ENCODE peak calls at places on chromosomes 5 and 9, in seven cellular contexts. One of them, this sample, is unnamed.

GRCh38 chr5:147168578-147169327 is 66.1 kb upstream of the STK32A start:
- DNase-seq in upper lobe of left lung: no peak
- DNase-seq in heart left ventricle: no peak
- DNase-seq in GM23338: no peak
- DNase-seq in SJSA1: no peak
- DNase-seq in suprapubic skin: no peak
- DNase-seq in AG04450: no peak
- DNase-seq in this sample: no peak

GRCh38 chr5:82405618-82406199 is 127.6 kb upstream of the RPS23 start:
- DNase-seq in heart left ventricle: no peak
- DNase-seq in upper lobe of left lung: no peak
- DNase-seq in suprapubic skin: no peak
- DNase-seq in AG04450: peak; percentile 95
- DNase-seq in GM23338: no peak
- DNase-seq in SJSA1: peak; percentile 91
- DNase-seq in this sample: no peak

GRCh38 chr5:149935431-149935901 is 9.1 kb downstream of the PDE6A start:
- DNase-seq in heart left ventricle: no peak
- DNase-seq in upper lobe of left lung: no peak
- DNase-seq in SJSA1: no peak
- DNase-seq in suprapubic skin: no peak
- DNase-seq in GM23338: no peak
- DNase-seq in AG04450: no peak
- DNase-seq in this sample: no peak

GRCh38 chr5:150066901-150067396 is 19.4 kb downstream of the CSF1R start:
- DNase-seq in upper lobe of left lung: no peak
- DNase-seq in suprapubic skin: no peak
- DNase-seq in AG04450: no peak
- DNase-seq in GM23338: no peak
- DNase-seq in SJSA1: peak; percentile 41
- DNase-seq in heart left ventricle: no peak
- DNase-seq in this sample: peak; percentile 98

GRCh38 chr5:1176473-1177391 is 24.7 kb upstream of the SLC6A19 start:
- DNase-seq in suprapubic skin: no peak
- DNase-seq in AG04450: no peak
- DNase-seq in upper lobe of left lung: peak; percentile 81
- DNase-seq in GM23338: peak; percentile 81
- DNase-seq in SJSA1: no peak
- DNase-seq in heart left ventricle: peak; percentile 22
- DNase-seq in this sample: peak; percentile 92

GRCh38 chr9:88803551-88804288 is 187.5 kb upstream of the S1PR3 start:
- DNase-seq in heart left ventricle: no peak
- DNase-seq in GM23338: no peak
- DNase-seq in suprapubic skin: no peak
- DNase-seq in upper lobe of left lung: no peak
- DNase-seq in AG04450: no peak
- DNase-seq in SJSA1: no peak
- DNase-seq in this sample: no peak

GRCh38 chr5:149598966-149599365 is 17.7 kb downstream of the ARHGEF37 start:
- DNase-seq in AG04450: no peak
- DNase-seq in GM23338: peak; percentile 60
- DNase-seq in SJSA1: no peak
- DNase-seq in heart left ventricle: no peak
- DNase-seq in suprapubic skin: no peak
- DNase-seq in upper lobe of left lung: no peak
- DNase-seq in this sample: no peak

GRCh38 chr5:177982072-177982727 is 13.8 kb downstream of the PROP1 start:
- DNase-seq in GM23338: peak; percentile 81
- DNase-seq in AG04450: no peak
- DNase-seq in heart left ventricle: no peak
- DNase-seq in suprapubic skin: no peak
- DNase-seq in upper lobe of left lung: peak; percentile 82
- DNase-seq in SJSA1: no peak
- DNase-seq in this sample: no peak

GRCh38 chr5:143594913-143595818 is 191.7 kb upstream of the NR3C1 start:
- DNase-seq in upper lobe of left lung: no peak
- DNase-seq in heart left ventricle: no peak
- DNase-seq in SJSA1: peak; percentile 96
- DNase-seq in GM23338: no peak
- DNase-seq in AG04450: no peak
- DNase-seq in suprapubic skin: no peak
- DNase-seq in this sample: no peak

GRCh38 chr9:38424918-38425317 is 664 bp upstream of the IGFBPL1 start:
- DNase-seq in suprapubic skin: no peak
- DNase-seq in GM23338: no peak
- DNase-seq in SJSA1: no peak
- DNase-seq in heart left ventricle: no peak
- DNase-seq in AG04450: no peak
- DNase-seq in upper lobe of left lung: no peak
- DNase-seq in this sample: no peak
- H3K27ac ChIP-seq in suprapubic skin: no peak overlapping the region
- H3K27ac ChIP-seq in GM23338: no peak overlapping the region
- H3K27ac ChIP-seq in SJSA1: no peak overlapping the region
- H3K27ac ChIP-seq in heart left ventricle: no peak overlapping the region
- H3K27ac ChIP-seq in AG04450: no peak overlapping the region
- H3K27ac ChIP-seq in upper lobe of left lung: no peak overlapping the region
- H3K27ac ChIP-seq in this sample: no peak overlapping the region

GRCh38 chr5:86977808-86978207 is 289.9 kb upstream of the RASA1 start:
- DNase-seq in upper lobe of left lung: no peak
- DNase-seq in GM23338: no peak
- DNase-seq in heart left ventricle: no peak
- DNase-seq in AG04450: no peak
- DNase-seq in SJSA1: no peak
- DNase-seq in suprapubic skin: no peak
- DNase-seq in this sample: no peak

GRCh38 chr5:86981898-86982297 is 285.8 kb upstream of the RASA1 start:
- DNase-seq in GM23338: no peak
- DNase-seq in heart left ventricle: no peak
- DNase-seq in upper lobe of left lung: no peak
- DNase-seq in AG04450: no peak
- DNase-seq in suprapubic skin: no peak
- DNase-seq in SJSA1: no peak
- DNase-seq in this sample: no peak

GRCh38 chr5:86983208-86983607 is 284.5 kb upstream of the RASA1 start:
- DNase-seq in upper lobe of left lung: no peak
- DNase-seq in SJSA1: no peak
- DNase-seq in heart left ventricle: no peak
- DNase-seq in GM23338: no peak
- DNase-seq in suprapubic skin: no peak
- DNase-seq in AG04450: no peak
- DNase-seq in this sample: no peak

GRCh38 chr5:86977185-86977584 is 290.5 kb upstream of the RASA1 start:
- DNase-seq in suprapubic skin: no peak
- DNase-seq in upper lobe of left lung: no peak
- DNase-seq in GM23338: no peak
- DNase-seq in heart left ventricle: no peak
- DNase-seq in AG04450: no peak
- DNase-seq in SJSA1: no peak
- DNase-seq in this sample: no peak

DNA sequence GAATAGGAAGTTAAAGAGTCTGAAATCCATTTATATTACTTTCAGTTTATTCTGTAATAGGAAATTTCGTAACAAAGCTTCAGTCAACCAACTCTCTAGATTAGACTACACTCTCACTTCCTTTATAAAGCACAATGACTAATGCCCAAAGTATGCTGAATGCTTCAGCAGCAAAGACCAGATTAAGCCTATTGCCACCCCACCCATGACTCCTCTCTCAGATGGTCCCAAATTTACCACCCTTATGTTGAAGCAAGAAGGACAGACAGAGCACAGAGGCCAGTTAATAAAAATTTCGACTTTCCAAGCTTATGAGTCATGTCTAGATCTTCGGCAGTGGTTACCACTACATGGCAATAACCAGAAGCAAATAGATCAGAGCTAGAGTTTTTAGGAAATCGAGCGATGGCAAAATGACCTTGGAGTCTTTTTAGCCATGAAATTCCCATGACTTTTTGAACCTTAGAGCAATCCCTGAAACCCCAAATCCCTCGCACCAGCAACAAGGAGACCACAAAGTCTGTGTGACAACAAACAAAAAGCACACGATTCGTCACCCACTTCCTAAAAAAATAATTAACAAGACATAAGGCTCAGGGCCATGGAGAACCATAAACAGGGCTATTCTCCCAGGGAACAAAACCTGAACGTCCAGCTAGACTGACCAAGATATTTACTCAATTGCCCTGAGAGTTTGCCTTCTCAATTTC is 287.7 kb upstream of the RASA1 start:
- DNase-seq in upper lobe of left lung: no peak
- DNase-seq in GM23338: peak; percentile 6
- DNase-seq in suprapubic skin: no peak
- DNase-seq in AG04450: peak; percentile 10
- DNase-seq in heart left ventricle: no peak
- DNase-seq in SJSA1: peak; percentile 84
- DNase-seq in this sample: no peak
- H3K27ac ChIP-seq in upper lobe of left lung: peak overlapping the region; percentile 64
- H3K27ac ChIP-seq in GM23338: no peak overlapping the region
- H3K27ac ChIP-seq in suprapubic skin: peak overlapping the region; percentile 8
- H3K27ac ChIP-seq in AG04450: no peak overlapping the region
- H3K27ac ChIP-seq in heart left ventricle: peak overlapping the region; percentile 33
- H3K27ac ChIP-seq in SJSA1: peak overlapping the region; percentile 92
- H3K27ac ChIP-seq in this sample: peak overlapping the region; percentile 55

GRCh38 chr5:34660444-34660843 is 4.3 kb downstream of the RAI14 start:
- DNase-seq in GM23338: no peak
- DNase-seq in suprapubic skin: no peak
- DNase-seq in heart left ventricle: no peak
- DNase-seq in SJSA1: no peak
- DNase-seq in upper lobe of left lung: no peak
- DNase-seq in AG04450: peak; percentile 97
- DNase-seq in this sample: peak; percentile 91
- H3K27ac ChIP-seq in GM23338: peak overlapping the region; percentile 40
- H3K27ac ChIP-seq in suprapubic skin: no peak overlapping the region
- H3K27ac ChIP-seq in heart left ventricle: no peak overlapping the region
- H3K27ac ChIP-seq in SJSA1: no peak overlapping the region
- H3K27ac ChIP-seq in upper lobe of left lung: no peak overlapping the region
- H3K27ac ChIP-seq in AG04450: peak overlapping the region; percentile 99
- H3K27ac ChIP-seq in this sample: peak overlapping the region; percentile 99

GRCh38 chr9:137097761-137098462 is 11.1 kb downstream of the MAN1B1 start:
- DNase-seq in SJSA1: no peak
- DNase-seq in AG04450: no peak
- DNase-seq in heart left ventricle: no peak
- DNase-seq in upper lobe of left lung: peak; percentile 63
- DNase-seq in suprapubic skin: no peak
- DNase-seq in GM23338: no peak
- DNase-seq in this sample: peak; percentile 36
- H3K27ac ChIP-seq in SJSA1: no peak overlapping the region
- H3K27ac ChIP-seq in AG04450: no peak overlapping the region
- H3K27ac ChIP-seq in heart left ventricle: no peak overlapping the region
- H3K27ac ChIP-seq in upper lobe of left lung: no peak overlapping the region
- H3K27ac ChIP-seq in suprapubic skin: no peak overlapping the region
- H3K27ac ChIP-seq in GM23338: no peak overlapping the region
- H3K27ac ChIP-seq in this sample: no peak overlapping the region

DNA sequence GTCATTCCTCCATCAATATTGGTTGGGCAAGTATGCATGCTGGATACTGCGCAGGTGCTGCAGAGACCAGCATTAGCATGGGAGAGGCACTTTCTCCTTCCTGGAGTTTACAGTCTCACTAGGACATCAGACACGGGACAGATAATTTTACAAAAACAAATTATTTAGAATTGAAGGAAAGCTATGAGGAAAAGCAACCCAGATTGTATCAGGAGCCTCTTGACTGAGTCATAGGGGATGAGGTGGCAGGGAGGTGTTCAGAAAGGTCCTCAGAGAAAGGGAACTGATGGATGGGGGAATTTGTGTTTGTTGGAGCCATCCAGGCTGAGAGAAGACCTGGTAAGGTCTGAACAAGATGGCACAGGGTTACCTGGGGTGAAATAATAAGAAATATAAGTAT is 24.5 kb upstream of the RAB14 start:
- DNase-seq in AG04450: no peak
- DNase-seq in suprapubic skin: no peak
- DNase-seq in SJSA1: no peak
- DNase-seq in GM23338: no peak
- DNase-seq in upper lobe of left lung: no peak
- DNase-seq in heart left ventricle: no peak
- DNase-seq in this sample: peak; percentile 92
- H3K27ac ChIP-seq in AG04450: no peak overlapping the region
- H3K27ac ChIP-seq in suprapubic skin: no peak overlapping the region
- H3K27ac ChIP-seq in SJSA1: no peak overlapping the region
- H3K27ac ChIP-seq in GM23338: no peak overlapping the region
- H3K27ac ChIP-seq in upper lobe of left lung: no peak overlapping the region
- H3K27ac ChIP-seq in heart left ventricle: no peak overlapping the region
- H3K27ac ChIP-seq in this sample: no peak overlapping the region

GRCh38 chr5:151909628-151910027 is 15.0 kb downstream of the GLRA1 start:
- DNase-seq in heart left ventricle: no peak
- DNase-seq in AG04450: no peak
- DNase-seq in upper lobe of left lung: no peak
- DNase-seq in SJSA1: no peak
- DNase-seq in suprapubic skin: no peak
- DNase-seq in GM23338: no peak
- DNase-seq in this sample: no peak
- H3K27ac ChIP-seq in heart left ventricle: no peak overlapping the region
- H3K27ac ChIP-seq in AG04450: no peak overlapping the region
- H3K27ac ChIP-seq in upper lobe of left lung: no peak overlapping the region
- H3K27ac ChIP-seq in SJSA1: no peak overlapping the region
- H3K27ac ChIP-seq in suprapubic skin: no peak overlapping the region
- H3K27ac ChIP-seq in GM23338: no peak overlapping the region
- H3K27ac ChIP-seq in this sample: no peak overlapping the region

DNA sequence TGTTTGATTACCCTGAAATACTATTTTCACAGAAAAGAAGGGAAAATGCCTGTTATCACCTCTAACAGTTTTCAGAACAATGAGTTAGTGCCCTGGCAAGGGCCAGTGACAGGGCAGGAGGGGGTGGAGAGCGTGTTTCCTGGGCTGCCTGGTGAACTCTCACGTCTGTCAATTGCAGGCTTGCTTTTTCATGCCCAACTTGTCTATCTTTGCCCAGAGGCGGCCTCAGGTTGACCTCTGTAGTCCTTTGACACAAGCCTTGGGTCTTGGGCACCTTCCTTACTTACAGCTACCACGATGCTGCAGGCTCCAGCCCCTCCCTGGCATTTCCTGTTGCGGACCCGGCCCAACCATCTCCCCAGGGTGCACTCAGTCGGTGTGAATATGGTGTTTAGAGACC is 2.2 kb upstream of the CEL start:
- DNase-seq in upper lobe of left lung: no peak
- DNase-seq in heart left ventricle: no peak
- DNase-seq in AG04450: no peak
- DNase-seq in suprapubic skin: no peak
- DNase-seq in SJSA1: no peak
- DNase-seq in GM23338: no peak
- DNase-seq in this sample: peak; percentile 74
- H3K27ac ChIP-seq in upper lobe of left lung: no peak overlapping the region
- H3K27ac ChIP-seq in heart left ventricle: peak overlapping the region; percentile 24
- H3K27ac ChIP-seq in AG04450: no peak overlapping the region
- H3K27ac ChIP-seq in suprapubic skin: no peak overlapping the region
- H3K27ac ChIP-seq in SJSA1: no peak overlapping the region
- H3K27ac ChIP-seq in GM23338: peak overlapping the region; percentile 81
- H3K27ac ChIP-seq in this sample: no peak overlapping the region

DNA sequence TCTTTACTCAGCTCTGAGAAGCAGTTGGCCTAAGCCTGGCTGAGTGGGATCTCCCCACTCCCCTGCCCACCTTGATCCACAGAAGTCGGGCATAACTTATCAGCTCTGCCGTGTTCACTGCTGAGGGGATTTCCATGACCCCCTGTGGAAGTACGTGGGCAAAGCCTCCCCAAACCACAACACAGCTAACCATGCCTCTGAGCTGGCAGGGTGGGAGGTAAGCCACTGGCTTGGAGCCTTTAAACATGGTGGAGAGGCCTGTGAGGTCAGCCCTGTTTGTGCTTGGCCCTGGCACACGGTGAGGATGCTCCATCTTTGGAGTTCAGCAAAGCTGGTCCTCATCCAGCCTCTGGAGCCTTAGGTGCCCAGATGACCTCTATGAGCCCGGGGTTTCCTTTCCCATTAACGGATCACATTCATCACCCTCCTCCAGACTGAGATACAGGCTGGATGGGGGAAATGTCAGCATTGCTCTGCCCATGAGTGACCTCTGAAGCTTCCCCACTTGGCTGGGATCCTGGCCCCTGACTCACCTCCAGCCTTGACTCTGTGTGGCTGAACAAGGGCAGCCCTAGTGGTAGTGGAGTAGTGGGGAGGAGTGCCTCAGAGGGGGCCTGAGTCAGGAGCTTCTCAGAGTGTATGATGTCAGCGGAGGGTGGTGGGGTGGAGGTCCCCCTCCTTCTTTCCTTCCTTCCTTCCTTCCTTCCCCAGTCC is 6.2 kb downstream of the PDLIM4 start:
- DNase-seq in GM23338: no peak
- DNase-seq in SJSA1: peak; percentile 85
- DNase-seq in heart left ventricle: no peak
- DNase-seq in upper lobe of left lung: no peak
- DNase-seq in suprapubic skin: no peak
- DNase-seq in AG04450: peak; percentile 49
- DNase-seq in this sample: peak; percentile 99
- H3K27ac ChIP-seq in GM23338: no peak overlapping the region
- H3K27ac ChIP-seq in SJSA1: peak overlapping the region; percentile 56
- H3K27ac ChIP-seq in heart left ventricle: peak overlapping the region; percentile 14
- H3K27ac ChIP-seq in upper lobe of left lung: no peak overlapping the region
- H3K27ac ChIP-seq in suprapubic skin: peak overlapping the region; percentile 71
- H3K27ac ChIP-seq in AG04450: peak overlapping the region; percentile 95
- H3K27ac ChIP-seq in this sample: peak overlapping the region; percentile 98